ENCODE peak calls at places on chromosomes 4 and X, in eight cellular contexts. H is stimulated activated CD4-positive, alpha-beta T cell treated with anti-CD3 and anti-CD28 coated beads, Interleukin-12 subunit alpha, Interleukin-12 subunit beta, amount 100 ng/mL, for 48 hours; I is EL; W is pons; Q is NCI-H345; S is GM19239; Y is MG63; T is glutamatergic neuron. B is an unnamed sample.

GRCh38 chrX:3244203-3244743 is 102.2 kb downstream of the MXRA5 start:
- DNase-seq in I (peak), W (no peak), Q (no peak), Y (no peak), T (no peak), H (no peak), S (no peak), B (no peak)

GRCh38 chr4:77385124-77385969 is 220.3 kb upstream of the CXCL13 start:
- DNase-seq in S (peak), Q (peak), I (peak), Y (peak), T (peak), W (peak), H (peak), B (no peak)

GRCh38 chrX:68826113-68826980 is 2.5 kb upstream of the EFNB1 start:
- DNase-seq in I (no peak), T (no peak), W (no peak), Y (no peak), Q (no peak), H (no peak), S (no peak), B (no peak)

GRCh38 chr4:182103614-182104319 is 139.4 kb upstream of the TENM3 start:
- DNase-seq in W (no peak), Q (no peak), Y (no peak), I (no peak), H (no peak), S (no peak), T (no peak), B (no peak)

GRCh38 chr4:41696131-41696530 is 52.4 kb downstream of the PHOX2B start:
- DNase-seq in H (no peak), Q (no peak), W (no peak), Y (no peak), I (no peak), T (no peak), S (no peak), B (no peak)

GRCh38 chr4:10803944-10804343 is 119.4 kb upstream of the CLNK start:
- DNase-seq in H (no peak), T (no peak), Y (no peak), Q (no peak), S (no peak), I (no peak), W (no peak), B (no peak)

GRCh38 chrX:40470830-40471429 is 109.8 kb upstream of the ATP6AP2 start:
- DNase-seq in I (peak), T (no peak), Q (no peak), Y (no peak), W (no peak), S (no peak), H (no peak), B (no peak)

GRCh38 chrX:8960809-8961413 is 73.0 kb downstream of the FAM9B start:
- DNase-seq in I (no peak), Q (no peak), H (no peak), T (no peak), Y (no peak), S (no peak), W (no peak), B (no peak)

GRCh38 chrX:129696463-129697155 is 41.9 kb upstream of the APLN start:
- DNase-seq in W (no peak), H (no peak), I (no peak), S (no peak), Q (no peak), Y (no peak), T (no peak), B (no peak)

GRCh38 chrX:132592880-132593279 is 104.0 kb upstream of the MBNL3 start:
- DNase-seq in Q (peak), W (peak), H (no peak), S (peak), I (no peak), Y (no peak), T (no peak), B (no peak)

GRCh38 chr4:83340692-83341343 is 6.2 kb upstream of the HPSE start:
- DNase-seq in H (no peak), S (no peak), Y (no peak), I (no peak), W (no peak), Q (no peak), T (no peak), B (no peak)

GRCh38 chr4:54217642-54218486 is 11.2 kb upstream of the PDGFRA start:
- DNase-seq in S (peak), W (peak), Q (peak), T (peak), I (peak), H (no peak), Y (peak), B (peak)

GRCh38 chrX:19627081-19627480 is 111.8 kb upstream of the MAP3K15 start:
- DNase-seq in W (peak), T (no peak), I (no peak), S (no peak), Y (peak), H (no peak), Q (no peak), B (no peak)

GRCh38 chrX:10110984-10111363 is 45.8 kb upstream of the CLCN4 start:
- DNase-seq in W (no peak), Q (no peak), H (peak), I (no peak), S (no peak), T (no peak), Y (no peak), B (no peak)

GRCh38 chr4:10737335-10737734 is 52.8 kb upstream of the CLNK start:
- DNase-seq in Q (no peak), W (no peak), I (no peak), S (no peak), Y (no peak), H (no peak), T (no peak), B (no peak)

GRCh38 chrX:68462653-68463052 is 29.4 kb upstream of the OPHN1 start:
- DNase-seq in Q (no peak), Y (no peak), T (no peak), S (no peak), W (peak), I (peak), H (no peak), B (no peak)

GRCh38 chr4:10106421-10107039 is 10.1 kb downstream of the WDR1 start:
- DNase-seq in T (peak), Q (no peak), W (no peak), I (peak), S (no peak), H (peak), Y (peak), B (peak)

GRCh38 chrX:49003696-49004095 is 1.6 kb upstream of the GRIPAP1 start:
- DNase-seq in S (no peak), Y (no peak), I (no peak), H (no peak), W (no peak), T (no peak), Q (no peak), B (no peak)

GRCh38 chrX:150870487-150871340 is 27.8 kb downstream of the CD99L2 start:
- DNase-seq in H (no peak), Y (no peak), T (peak), W (no peak), S (no peak), I (no peak), Q (no peak), B (no peak)

GRCh38 chr4:13919021-13919441 is 291.5 kb upstream of the BOD1L1 start:
- DNase-seq in S (no peak), W (no peak), Q (no peak), Y (peak), T (no peak), I (peak), H (no peak), B (no peak)

GRCh38 chrX:13662537-13662841 is 9.5 kb downstream of the TCEANC start:
- DNase-seq in S (no peak), I (peak), Q (no peak), W (no peak), T (no peak), Y (no peak), H (no peak), B (no peak)

GRCh38 chr4:64250488-64250887 is 158.8 kb downstream of the TECRL start:
- DNase-seq in Q (no peak), W (no peak), S (no peak), I (no peak), T (no peak), H (no peak), Y (no peak), B (no peak)

GRCh38 chr4:22336822-22337221 is 179.0 kb downstream of the ADGRA3 start:
- DNase-seq in H (no peak), T (no peak), S (no peak), Q (no peak), W (no peak), Y (no peak), I (no peak), B (no peak)

GRCh38 chrX:39935414-39936064 is 162.2 kb downstream of the BCOR start:
- DNase-seq in Q (no peak), I (no peak), S (no peak), W (no peak), H (no peak), T (no peak), Y (no peak), B (no peak)

GRCh38 chr4:2755821-2756690 is at the start of gene TNIP2:
- DNase-seq in T (peak), W (peak), Y (peak), S (peak), Q (peak), H (peak), I (peak), B (peak)

GRCh38 chrX:48826876-48827653 is 752 bp downstream of the ERAS start:
- DNase-seq in Y (no peak), Q (no peak), W (no peak), T (no peak), S (no peak), I (no peak), H (no peak), B (no peak)

GRCh38 chr4:153643406-153644016 is 40.6 kb upstream of the TLR2 start:
- DNase-seq in W (peak), T (no peak), Y (no peak), I (peak), S (peak), H (no peak), Q (peak), B (no peak)

GRCh38 chrX:12791253-12792228 is at the start of gene PRPS2:
- DNase-seq in S (peak), I (peak), Y (peak), Q (peak), W (peak), T (peak), H (peak), B (peak)

GRCh38 chr4:155599596-155599995 is 67.1 kb upstream of the GUCY1A1 start:
- DNase-seq in H (no peak), W (no peak), S (no peak), T (no peak), Q (no peak), Y (no peak), I (no peak), B (no peak)

GRCh38 chrX:69504626-69505612 is 793 bp downstream of the NALF2 start:
- DNase-seq in H (no peak), I (no peak), T (peak), S (no peak), W (no peak), Y (no peak), Q (no peak), B (no peak)

GRCh38 chrX:81377329-81377728 is 175.4 kb downstream of the SH3BGRL start:
- DNase-seq in I (peak), H (no peak), W (peak), T (no peak), S (no peak), Q (no peak), Y (no peak), B (no peak)

GRCh38 chrX:30875957-30876356 is 13.1 kb downstream of the TAB3 start:
- DNase-seq in Q (no peak), Y (peak), S (no peak), I (peak), H (no peak), T (no peak), W (no peak), B (no peak)

GRCh38 chr4:60216752-60217151 is 983.4 kb upstream of the ADGRL3 start:
- DNase-seq in T (no peak), Q (no peak), S (no peak), I (peak), Y (no peak), H (no peak), W (no peak), B (no peak)

GRCh38 chrX:15206306-15206705 is 63.6 kb downstream of the ASB9 start:
- DNase-seq in T (no peak), W (no peak), S (no peak), I (no peak), Y (no peak), Q (peak), H (no peak), B (no peak)

GRCh38 chr4:88689877-88690276 is 7.8 kb downstream of the NAP1L5 start:
- DNase-seq in Y (no peak), I (no peak), T (no peak), S (no peak), H (no peak), Q (no peak), W (no peak), B (no peak)

GRCh38 chr4:650461-650860 is 23.6 kb downstream of the ATP5ME start:
- DNase-seq in W (no peak), S (no peak), Y (no peak), Q (no peak), H (no peak), T (no peak), I (no peak), B (no peak)

GRCh38 chr4:5772528-5773270 is 61.7 kb downstream of the EVC start:
- DNase-seq in Y (no peak), Q (peak), W (no peak), H (no peak), T (no peak), S (no peak), I (no peak), B (no peak)

GRCh38 chr4:1409806-1410425 is 3.7 kb upstream of the NKX1-1 start:
- DNase-seq in W (no peak), S (no peak), Q (no peak), H (no peak), I (no peak), T (peak), Y (no peak), B (no peak)